ENCODE peak calls at places on chromosomes 6 and 20, in four cellular contexts. I is mammary epithelial cell, B is aorta, R is RWPE2. N is an unnamed sample. For H3K4me1, the result is how much of the 10 kb centered on the place peaks cover.

GRCh38 chr20:2333821-2334220 is 38.0 kb downstream of the TGM3 start:
- DNase-seq in I (no peak), B (no peak), R (no peak), N (no peak)

GRCh38 chr20:17859002-17859615 is 109.5 kb downstream of the SNX5 start:
- DNase-seq in R (peak), I (no peak), B (peak), N (no peak)

GRCh38 chr6:87756858-87757257 is 54.8 kb upstream of the AKIRIN2 start:
- DNase-seq in B (no peak), I (peak), R (no peak), N (peak)

GRCh38 chr6:129500958-129501381 is 209.0 kb downstream of the ARHGAP18 start:
- DNase-seq in B (no peak), I (no peak), R (no peak), N (peak)

GRCh38 chr6:27795697-27796494 is 116.3 kb downstream of the OR2B2 start:
- DNase-seq in B (no peak), R (no peak), I (peak), N (no peak)

GRCh38 chr6:75563032-75563431 is 38.6 kb upstream of the SENP6 start:
- DNase-seq in I (peak), B (no peak), R (no peak), N (no peak)

GRCh38 chr6:170178561-170179477 is 112.1 kb downstream of the DLL1 start:
- DNase-seq in B (no peak), R (peak), I (peak), N (peak)

GRCh38 chr6:26053929-26054658 is 33.1 kb upstream of the HFE start:
- DNase-seq in B (no peak), I (peak), R (no peak), N (peak)

GRCh38 chr20:63168861-63169260 is 47.1 kb downstream of the YTHDF1 start:
- DNase-seq in R (peak), B (no peak), I (no peak), N (no peak)

GRCh38 chr20:3168079-3168828 is 5.1 kb downstream of the LZTS3 start:
- DNase-seq in B (peak), R (no peak), I (no peak), N (peak)

GRCh38 chr20:17533396-17533795 is 2.2 kb upstream of the BFSP1 start:
- DNase-seq in R (no peak), I (peak), B (no peak), N (peak)

GRCh38 chr6:151068761-151069312 is 170.9 kb upstream of the AKAP12 start:
- DNase-seq in B (no peak), R (no peak), I (peak), N (no peak)

GRCh38 chr6:97305676-97306075 is 22.7 kb upstream of the MMS22L start:
- DNase-seq in R (no peak), B (no peak), I (no peak), N (no peak)

GRCh38 chr6:40170856-40171255 is 236.6 kb upstream of the MOCS1 start:
- DNase-seq in R (no peak), I (peak), B (no peak), N (no peak)

GRCh38 chr6:148223424-148223842 is 119.2 kb upstream of the SASH1 start:
- DNase-seq in R (no peak), I (peak), B (no peak), N (peak)

GRCh38 chr20:59568509-59569024 is 35.8 kb upstream of the PHACTR3 start:
- DNase-seq in B (no peak), R (peak), I (no peak), N (no peak)

GRCh38 chr6:157272866-157273755 is 50.2 kb downstream of the TMEM242 start:
- DNase-seq in R (no peak), B (no peak), I (no peak), N (peak)

GRCh38 chr20:32050851-32051556 is 1.0 kb upstream of the HCK start:
- DNase-seq in I (no peak), B (peak), R (no peak), N (no peak)

GRCh38 chr6:6003334-6004146 is 3.2 kb downstream of the NRN1 start:
- DNase-seq in R (no peak), I (peak), B (no peak), N (peak)

DNA sequence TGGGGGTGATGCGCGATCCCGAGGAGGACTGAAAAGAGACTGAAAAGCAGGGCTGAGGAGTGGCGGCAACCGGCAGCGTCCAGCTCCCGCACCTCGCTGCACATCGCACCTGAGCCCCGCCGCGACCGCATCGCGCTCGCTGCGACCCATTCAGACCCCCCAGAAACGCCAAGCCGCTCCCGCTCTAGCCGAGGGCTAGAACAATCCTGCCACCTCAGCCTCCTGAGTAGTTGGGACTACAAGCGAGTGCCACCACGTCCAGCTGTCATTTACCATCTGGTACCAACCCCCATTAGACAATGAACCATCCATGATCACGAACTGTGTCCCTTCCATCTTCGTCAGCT is 33.2 kb downstream of the HLA-A start:
- DNase-seq in B (no peak), I (no peak), R (no peak), N (no peak)
- H3K4me3 ChIP-seq in B (no peak), I (no peak), R (no peak), N (no peak)

DNA sequence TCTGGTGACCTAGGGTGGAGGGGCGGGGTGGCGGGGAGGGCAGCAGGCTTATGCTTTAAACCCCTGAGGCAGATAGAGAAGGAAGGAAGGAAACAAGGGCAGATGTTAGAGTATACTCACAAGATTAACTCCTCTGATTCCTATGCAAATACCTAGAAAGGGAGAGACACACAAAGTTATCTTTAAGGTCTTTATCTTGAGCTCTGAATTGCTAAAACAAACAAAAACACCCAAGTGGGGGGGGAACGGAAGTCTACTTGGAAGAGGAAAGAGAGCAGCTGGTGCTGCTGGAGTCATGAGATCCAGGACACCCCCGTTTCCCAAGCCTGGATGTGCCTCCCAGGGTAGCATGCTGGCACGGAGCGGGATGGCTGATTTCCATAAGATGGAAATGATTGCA is 43.4 kb downstream of the PLAGL1 start:
- DNase-seq in B (no peak), R (no peak), I (no peak), N (no peak)
- H3K4me1 ChIP-seq in B (under half), R (under half), I (under half), N (under half)

GRCh38 chr20:37915800-37916570 is 13.1 kb downstream of the VSTM2L start:
- DNase-seq in B (no peak), R (peak), I (no peak), N (no peak)
- H3K4me3 ChIP-seq in B (no peak), R (no peak), I (no peak), N (no peak)

GRCh38 chr20:50429412-50429811 is 80.8 kb upstream of the PTPN1 start:
- DNase-seq in R (peak), B (no peak), I (peak), N (no peak)
- H3K4me1 ChIP-seq in R (half or more), B (under half), I (half or more), N (under half)

N was measured in osteoblast.